ENCODE peak calls at places on chromosome 19, in nine cellular contexts. One of them, this sample, is unnamed. For H3K36me3, the result is how much of the 10 kb centered on the place peaks cover.

GRCh38 chr19:5903502-5904301 is at the start of gene NDUFA11:
- DNase-seq in upper lobe of left lung: peak
- DNase-seq in transverse colon: peak
- DNase-seq in sigmoid colon: peak
- DNase-seq in stomach: peak
- DNase-seq in tibial nerve: peak
- DNase-seq in SK-N-SH: peak
- DNase-seq in H1: peak
- DNase-seq in suprapubic skin: peak
- DNase-seq in this sample: peak

GRCh38 chr19:8973501-8974091 is 36.6 kb downstream of the MUC16 start:
- DNase-seq in upper lobe of left lung: no peak
- DNase-seq in transverse colon: no peak
- DNase-seq in sigmoid colon: no peak
- DNase-seq in stomach: no peak
- DNase-seq in tibial nerve: no peak
- DNase-seq in SK-N-SH: no peak
- DNase-seq in H1: no peak
- DNase-seq in suprapubic skin: no peak
- DNase-seq in this sample: no peak

GRCh38 chr19:3249408-3249807 is 24.9 kb downstream of the CELF5 start:
- DNase-seq in upper lobe of left lung: no peak
- DNase-seq in transverse colon: no peak
- DNase-seq in sigmoid colon: no peak
- DNase-seq in stomach: no peak
- DNase-seq in tibial nerve: no peak
- DNase-seq in SK-N-SH: peak
- DNase-seq in H1: no peak
- DNase-seq in suprapubic skin: no peak
- DNase-seq in this sample: no peak

GRCh38 chr19:10625003-10625761 is at the start of gene SLC44A2:
- DNase-seq in upper lobe of left lung: peak
- DNase-seq in transverse colon: peak
- DNase-seq in sigmoid colon: peak
- DNase-seq in stomach: peak
- DNase-seq in tibial nerve: peak
- DNase-seq in SK-N-SH: peak
- DNase-seq in H1: no peak
- DNase-seq in suprapubic skin: peak
- DNase-seq in this sample: peak

GRCh38 chr19:49333426-49334288 is 1.5 kb upstream of the CD37 start:
- DNase-seq in upper lobe of left lung: peak
- DNase-seq in transverse colon: peak
- DNase-seq in sigmoid colon: no peak
- DNase-seq in stomach: peak
- DNase-seq in tibial nerve: no peak
- DNase-seq in SK-N-SH: no peak
- DNase-seq in H1: no peak
- DNase-seq in suprapubic skin: no peak
- DNase-seq in this sample: no peak

GRCh38 chr19:51025401-51025800 is 1.0 kb downstream of the KLK11 start:
- DNase-seq in upper lobe of left lung: no peak
- DNase-seq in transverse colon: no peak
- DNase-seq in sigmoid colon: no peak
- DNase-seq in stomach: no peak
- DNase-seq in tibial nerve: no peak
- DNase-seq in SK-N-SH: peak
- DNase-seq in H1: no peak
- DNase-seq in suprapubic skin: no peak
- DNase-seq in this sample: no peak

GRCh38 chr19:15919243-15919642 is 15.1 kb downstream of the CYP4F11 start:
- DNase-seq in upper lobe of left lung: no peak
- DNase-seq in transverse colon: no peak
- DNase-seq in sigmoid colon: no peak
- DNase-seq in stomach: no peak
- DNase-seq in tibial nerve: no peak
- DNase-seq in SK-N-SH: no peak
- DNase-seq in H1: no peak
- DNase-seq in suprapubic skin: no peak
- DNase-seq in this sample: no peak

GRCh38 chr19:18605196-18605545 is 1.4 kb downstream of the CRLF1 start:
- DNase-seq in upper lobe of left lung: peak
- DNase-seq in transverse colon: no peak
- DNase-seq in sigmoid colon: no peak
- DNase-seq in stomach: no peak
- DNase-seq in tibial nerve: no peak
- DNase-seq in SK-N-SH: peak
- DNase-seq in H1: no peak
- DNase-seq in suprapubic skin: no peak
- DNase-seq in this sample: no peak

GRCh38 chr19:41696402-41697197 is 8.5 kb upstream of the CEACAM7 start:
- DNase-seq in upper lobe of left lung: no peak
- DNase-seq in transverse colon: peak
- DNase-seq in sigmoid colon: peak
- DNase-seq in stomach: peak
- DNase-seq in tibial nerve: no peak
- DNase-seq in SK-N-SH: no peak
- DNase-seq in H1: no peak
- DNase-seq in suprapubic skin: no peak
- DNase-seq in this sample: no peak

GRCh38 chr19:29245221-29245620 is 32.3 kb upstream of the UQCRFS1 start:
- DNase-seq in upper lobe of left lung: no peak
- DNase-seq in transverse colon: no peak
- DNase-seq in sigmoid colon: no peak
- DNase-seq in stomach: no peak
- DNase-seq in tibial nerve: no peak
- DNase-seq in SK-N-SH: no peak
- DNase-seq in H1: no peak
- DNase-seq in suprapubic skin: no peak
- DNase-seq in this sample: no peak

GRCh38 chr19:8335343-8336071 is 7.6 kb downstream of the KANK3 start:
- DNase-seq in upper lobe of left lung: peak
- DNase-seq in transverse colon: peak
- DNase-seq in sigmoid colon: no peak
- DNase-seq in stomach: no peak
- DNase-seq in tibial nerve: no peak
- DNase-seq in SK-N-SH: peak
- DNase-seq in H1: no peak
- DNase-seq in suprapubic skin: no peak
- DNase-seq in this sample: no peak

GRCh38 chr19:35963514-35963913 is 27.3 kb downstream of the LRFN3 start:
- DNase-seq in upper lobe of left lung: no peak
- DNase-seq in transverse colon: no peak
- DNase-seq in sigmoid colon: no peak
- DNase-seq in stomach: no peak
- DNase-seq in tibial nerve: no peak
- DNase-seq in SK-N-SH: no peak
- DNase-seq in H1: no peak
- DNase-seq in suprapubic skin: no peak
- DNase-seq in this sample: peak

GRCh38 chr19:7494416-7495098 is 5.7 kb upstream of the PEX11G start:
- DNase-seq in upper lobe of left lung: no peak
- DNase-seq in transverse colon: no peak
- DNase-seq in sigmoid colon: peak
- DNase-seq in stomach: peak
- DNase-seq in tibial nerve: peak
- DNase-seq in SK-N-SH: peak
- DNase-seq in H1: no peak
- DNase-seq in suprapubic skin: no peak
- DNase-seq in this sample: peak

GRCh38 chr19:32916969-32917611 is 47.5 kb upstream of the SLC7A9 start:
- DNase-seq in upper lobe of left lung: no peak
- DNase-seq in transverse colon: no peak
- DNase-seq in sigmoid colon: no peak
- DNase-seq in stomach: no peak
- DNase-seq in tibial nerve: no peak
- DNase-seq in SK-N-SH: no peak
- DNase-seq in H1: no peak
- DNase-seq in suprapubic skin: no peak
- DNase-seq in this sample: no peak

DNA sequence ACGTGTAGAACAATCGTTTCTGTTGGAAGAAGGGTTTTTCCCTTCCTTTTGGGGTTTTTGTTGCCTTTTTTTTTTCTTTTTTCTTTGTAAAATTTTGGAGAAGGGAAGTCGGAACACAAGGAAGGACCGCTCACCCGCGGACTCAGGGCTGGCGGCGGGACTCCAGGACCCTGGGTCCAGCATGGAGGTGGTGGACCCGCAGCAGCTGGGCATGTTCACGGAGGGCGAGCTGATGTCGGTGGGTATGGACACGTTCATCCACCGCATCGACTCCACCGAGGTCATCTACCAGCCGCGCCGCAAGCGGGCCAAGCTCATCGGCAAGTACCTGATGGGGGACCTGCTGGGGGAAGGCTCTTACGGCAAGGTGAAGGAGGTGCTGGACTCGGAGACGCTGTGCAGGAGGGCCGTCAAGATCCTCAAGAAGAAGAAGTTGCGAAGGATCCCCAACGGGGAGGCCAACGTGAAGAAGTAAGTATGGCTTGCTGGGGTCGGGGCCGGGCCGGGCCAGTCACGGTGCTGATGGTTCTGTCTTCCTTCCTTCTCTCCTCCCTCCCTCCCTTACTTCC is 1.2 kb downstream of the STK11 start:
- DNase-seq in upper lobe of left lung: peak
- DNase-seq in transverse colon: peak
- DNase-seq in sigmoid colon: no peak
- DNase-seq in stomach: no peak
- DNase-seq in tibial nerve: no peak
- DNase-seq in SK-N-SH: no peak
- DNase-seq in H1: no peak
- DNase-seq in suprapubic skin: no peak
- DNase-seq in this sample: no peak
- H3K36me3 ChIP-seq in upper lobe of left lung: under half
- H3K36me3 ChIP-seq in transverse colon: under half
- H3K36me3 ChIP-seq in sigmoid colon: under half
- H3K36me3 ChIP-seq in stomach: under half
- H3K36me3 ChIP-seq in tibial nerve: under half
- H3K36me3 ChIP-seq in SK-N-SH: under half
- H3K36me3 ChIP-seq in H1: under half
- H3K36me3 ChIP-seq in suprapubic skin: under half
- H3K36me3 ChIP-seq in this sample: under half

GRCh38 chr19:56092685-56093631 is 28.1 kb downstream of the ZNF787 start:
- DNase-seq in upper lobe of left lung: peak
- DNase-seq in transverse colon: no peak
- DNase-seq in sigmoid colon: no peak
- DNase-seq in stomach: no peak
- DNase-seq in tibial nerve: no peak
- DNase-seq in SK-N-SH: no peak
- DNase-seq in H1: no peak
- DNase-seq in suprapubic skin: peak
- DNase-seq in this sample: no peak
- TF ChIP-seq EP300 in upper lobe of left lung: no peak
- TF ChIP-seq EP300 in transverse colon: no peak
- TF ChIP-seq EP300 in sigmoid colon: no peak
- TF ChIP-seq EP300 in stomach: no peak
- TF ChIP-seq EP300 in tibial nerve: no peak
- TF ChIP-seq EP300 in SK-N-SH: no peak
- TF ChIP-seq EP300 in H1: no peak
- TF ChIP-seq EP300 in suprapubic skin: no peak
- TF ChIP-seq EP300 in this sample: no peak

GRCh38 chr19:40009674-40010073 is 12.8 kb downstream of the ZNF546 start:
- DNase-seq in upper lobe of left lung: no peak
- DNase-seq in transverse colon: no peak
- DNase-seq in sigmoid colon: no peak
- DNase-seq in stomach: no peak
- DNase-seq in tibial nerve: no peak
- DNase-seq in SK-N-SH: no peak
- DNase-seq in H1: no peak
- DNase-seq in suprapubic skin: no peak
- DNase-seq in this sample: no peak
- H3K36me3 ChIP-seq in upper lobe of left lung: half or more
- H3K36me3 ChIP-seq in transverse colon: under half
- H3K36me3 ChIP-seq in sigmoid colon: half or more
- H3K36me3 ChIP-seq in stomach: under half
- H3K36me3 ChIP-seq in tibial nerve: half or more
- H3K36me3 ChIP-seq in SK-N-SH: under half
- H3K36me3 ChIP-seq in H1: under half
- H3K36me3 ChIP-seq in suprapubic skin: half or more
- H3K36me3 ChIP-seq in this sample: under half

GRCh38 chr19:1847348-1847683 is 967 bp downstream of the REXO1 start:
- DNase-seq in upper lobe of left lung: no peak
- DNase-seq in transverse colon: no peak
- DNase-seq in sigmoid colon: no peak
- DNase-seq in stomach: no peak
- DNase-seq in tibial nerve: no peak
- DNase-seq in SK-N-SH: no peak
- DNase-seq in H1: no peak
- DNase-seq in suprapubic skin: no peak
- DNase-seq in this sample: no peak

GRCh38 chr19:1846517-1847205 is 1.6 kb downstream of the REXO1 start:
- DNase-seq in upper lobe of left lung: no peak
- DNase-seq in transverse colon: no peak
- DNase-seq in sigmoid colon: no peak
- DNase-seq in stomach: no peak
- DNase-seq in tibial nerve: no peak
- DNase-seq in SK-N-SH: no peak
- DNase-seq in H1: no peak
- DNase-seq in suprapubic skin: no peak
- DNase-seq in this sample: no peak

GRCh38 chr19:1849132-1849474 is 820 bp upstream of the REXO1 start:
- DNase-seq in upper lobe of left lung: no peak
- DNase-seq in transverse colon: no peak
- DNase-seq in sigmoid colon: no peak
- DNase-seq in stomach: no peak
- DNase-seq in tibial nerve: no peak
- DNase-seq in SK-N-SH: no peak
- DNase-seq in H1: no peak
- DNase-seq in suprapubic skin: no peak
- DNase-seq in this sample: no peak

GRCh38 chr19:1848399-1849131 is at the start of gene REXO1:
- DNase-seq in upper lobe of left lung: peak
- DNase-seq in transverse colon: peak
- DNase-seq in sigmoid colon: peak
- DNase-seq in stomach: peak
- DNase-seq in tibial nerve: peak
- DNase-seq in SK-N-SH: peak
- DNase-seq in H1: peak
- DNase-seq in suprapubic skin: peak
- DNase-seq in this sample: peak

GRCh38 chr19:1847684-1848398 is 442 bp downstream of the REXO1 start:
- DNase-seq in upper lobe of left lung: peak
- DNase-seq in transverse colon: peak
- DNase-seq in sigmoid colon: no peak
- DNase-seq in stomach: no peak
- DNase-seq in tibial nerve: no peak
- DNase-seq in SK-N-SH: peak
- DNase-seq in H1: no peak
- DNase-seq in suprapubic skin: no peak
- DNase-seq in this sample: no peak
- TF ChIP-seq EP300 in upper lobe of left lung: peak
- TF ChIP-seq EP300 in transverse colon: no peak
- TF ChIP-seq EP300 in sigmoid colon: no peak
- TF ChIP-seq EP300 in stomach: no peak
- TF ChIP-seq EP300 in tibial nerve: no peak
- TF ChIP-seq EP300 in SK-N-SH: no peak
- TF ChIP-seq EP300 in H1: no peak
- TF ChIP-seq EP300 in suprapubic skin: no peak
- TF ChIP-seq EP300 in this sample: no peak

This sample was measured in ovary.